ENCODE peak calls at places on chromosomes 11 and 22, in ten cellular contexts. V is tibial nerve; S is activated CD8-positive, alpha-beta T cell treated with anti-CD3 and anti-CD28 coated beads for 36 hours; O is choroid plexus epithelial cell; W is astrocyte of the spinal cord; Y is cardiac fibroblast; M is tibial artery; J is fibroblast of the aortic adventitia; A is GM12865; L is upper lobe of left lung. X is an unnamed sample.

GRCh38 chr11:128687321-128687720 is 6.6 kb upstream of the FLI1 start:
- DNase-seq in V (no peak), S (peak; percentile 43), O (no peak), W (no peak), Y (peak; percentile 40), M (no peak), J (no peak), A (no peak), L (peak; percentile 70), X (peak; percentile 65)

GRCh38 chr22:37731804-37732471 is 35.1 kb downstream of the TRIOBP start:
- DNase-seq in V (no peak), S (no peak), O (no peak), W (no peak), Y (no peak), M (no peak), J (no peak), A (no peak), L (no peak), X (no peak)

GRCh38 chr11:66333896-66334604 is 2.2 kb downstream of the RIN1 start:
- DNase-seq in V (no peak), S (no peak), O (no peak), W (no peak), Y (no peak), M (no peak), J (no peak), A (no peak), L (no peak), X (no peak)

GRCh38 chr11:72378704-72379383 is 55.5 kb downstream of the CLPB start:
- DNase-seq in V (peak; percentile 65), S (no peak), O (peak; percentile 13), W (peak; percentile 54), Y (peak; percentile 54), M (peak; percentile 91), J (peak; percentile 69), A (no peak), L (peak; percentile 83), X (no peak)

GRCh38 chr11:107661656-107662055 is 50.2 kb downstream of the SLN start:
- DNase-seq in V (no peak), S (no peak), O (no peak), W (no peak), Y (no peak), M (no peak), J (no peak), A (no peak), L (no peak), X (no peak)

GRCh38 chr11:6438979-6439571 is 1.7 kb downstream of the HPX start:
- DNase-seq in V (peak; percentile 64), S (peak; percentile 51), O (peak; percentile 78), W (peak; percentile 40), Y (peak; percentile 75), M (no peak), J (peak; percentile 70), A (peak; percentile 52), L (peak; percentile 55), X (peak; percentile 51)

GRCh38 chr11:93541884-93542752 is 1.1 kb downstream of the SMCO4 start:
- DNase-seq in V (peak; percentile 18), S (peak; percentile 44), O (peak; percentile 66), W (peak; percentile 74), Y (peak; percentile 29), M (peak; percentile 69), J (peak; percentile 54), A (peak; percentile 70), L (peak; percentile 58), X (no peak)

GRCh38 chr22:44358723-44359440 is 46.1 kb upstream of the SHISAL1 start:
- DNase-seq in V (no peak), S (no peak), O (no peak), W (no peak), Y (no peak), M (no peak), J (no peak), A (no peak), L (no peak), X (no peak)

GRCh38 chr22:29385748-29386147 is 2.6 kb downstream of the AP1B1 start:
- DNase-seq in V (peak; percentile 27), S (no peak), O (no peak), W (no peak), Y (no peak), M (peak; percentile 51), J (no peak), A (peak; percentile 68), L (peak; percentile 53), X (no peak)

DNA sequence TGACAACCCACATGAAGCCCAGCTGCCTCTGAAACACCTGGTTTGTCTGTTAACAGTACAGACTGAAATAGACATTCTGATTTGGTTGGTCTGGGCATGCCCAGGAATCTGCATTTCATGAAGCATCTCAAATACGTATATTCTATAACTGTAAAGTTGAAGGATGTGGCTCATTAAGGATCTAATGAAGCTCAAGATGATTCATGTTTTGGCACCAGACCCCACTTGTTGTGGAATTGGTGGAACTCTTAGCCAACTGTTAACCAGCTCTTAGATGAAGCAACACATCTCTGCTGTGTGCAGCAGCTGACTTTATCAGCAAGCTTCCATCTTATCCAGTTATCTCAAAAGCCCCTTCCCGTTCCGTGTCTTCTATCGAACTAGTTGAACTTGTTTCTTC is 232.2 kb downstream of the INSC start:
- DNase-seq in V (no peak), S (no peak), O (no peak), W (no peak), Y (no peak), M (no peak), J (no peak), A (no peak), L (no peak), X (no peak)
- TF ChIP-seq CTCF in V (no peak), S (no peak), O (no peak), W (no peak), Y (no peak), M (no peak), J (no peak), A (no peak), L (no peak), X (no peak)

GRCh38 chr22:31332010-31332409 is 14.1 kb downstream of the PATZ1 start:
- DNase-seq in V (no peak), S (no peak), O (no peak), W (no peak), Y (no peak), M (no peak), J (no peak), A (no peak), L (no peak), X (no peak)

GRCh38 chr22:31332886-31333285 is 13.3 kb downstream of the PATZ1 start:
- DNase-seq in V (no peak), S (no peak), O (no peak), W (no peak), Y (no peak), M (no peak), J (no peak), A (no peak), L (no peak), X (no peak)

GRCh38 chr22:31333648-31334047 is 12.5 kb downstream of the PATZ1 start:
- DNase-seq in V (no peak), S (no peak), O (no peak), W (no peak), Y (no peak), M (no peak), J (peak; percentile 20), A (no peak), L (no peak), X (no peak)

GRCh38 chr22:31337178-31337577 is 9.0 kb downstream of the PATZ1 start:
- DNase-seq in V (no peak), S (peak; percentile 69), O (peak; percentile 31), W (no peak), Y (no peak), M (no peak), J (no peak), A (no peak), L (no peak), X (no peak)

DNA sequence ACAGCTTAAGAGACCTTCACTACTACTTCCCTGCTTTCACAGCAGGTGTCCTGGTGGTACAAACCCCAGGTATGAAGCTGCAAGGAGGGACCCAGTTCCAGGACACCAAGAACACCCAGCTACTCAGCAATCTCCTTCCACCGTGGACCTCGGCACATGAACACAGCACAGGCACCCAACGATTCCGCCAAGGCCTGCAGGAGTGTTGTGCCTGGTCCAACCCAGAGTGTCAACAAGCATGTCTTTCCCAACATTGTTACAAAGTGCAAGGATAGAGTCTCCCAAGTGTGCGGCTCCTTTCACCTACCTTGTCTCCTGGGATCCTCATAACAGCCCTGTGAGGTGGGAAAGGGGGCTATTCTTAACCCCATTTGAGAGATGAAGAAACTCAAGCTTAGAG is 11.8 kb downstream of the PATZ1 start:
- DNase-seq in V (no peak), S (no peak), O (no peak), W (no peak), Y (no peak), M (no peak), J (no peak), A (no peak), L (no peak), X (no peak)
- TF ChIP-seq CTCF in V (no peak), S (no peak), O (no peak), W (no peak), Y (no peak), M (no peak), J (no peak), A (no peak), L (no peak), X (no peak)

DNA sequence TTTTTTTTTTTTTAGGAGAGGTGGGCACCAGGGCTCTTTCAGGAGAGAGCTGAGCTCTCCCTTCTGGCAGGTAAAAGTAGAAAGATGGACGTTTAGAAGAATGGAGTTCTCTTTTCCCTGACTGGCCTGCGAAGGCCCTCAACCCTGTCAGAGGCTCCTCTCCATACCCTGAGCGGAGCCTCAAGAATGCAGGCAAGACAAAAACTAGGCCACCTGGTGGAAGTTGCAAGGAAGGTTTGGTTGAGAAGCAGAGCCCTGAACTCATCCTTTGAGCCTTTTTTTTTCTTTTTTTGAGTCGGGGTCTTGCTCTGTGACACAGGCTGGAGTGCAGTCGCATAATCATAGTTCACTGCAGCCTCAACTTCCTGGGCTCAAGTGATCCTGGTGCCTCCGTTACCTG is 1.4 kb downstream of the OTOG start:
- DNase-seq in V (no peak), S (no peak), O (no peak), W (no peak), Y (no peak), M (no peak), J (no peak), A (no peak), L (no peak), X (no peak)
- TF ChIP-seq CTCF in V (no peak), S (no peak), O (peak; percentile 25), W (no peak), Y (no peak), M (no peak), J (no peak), A (peak; percentile 0), L (no peak), X (no peak)

DNA sequence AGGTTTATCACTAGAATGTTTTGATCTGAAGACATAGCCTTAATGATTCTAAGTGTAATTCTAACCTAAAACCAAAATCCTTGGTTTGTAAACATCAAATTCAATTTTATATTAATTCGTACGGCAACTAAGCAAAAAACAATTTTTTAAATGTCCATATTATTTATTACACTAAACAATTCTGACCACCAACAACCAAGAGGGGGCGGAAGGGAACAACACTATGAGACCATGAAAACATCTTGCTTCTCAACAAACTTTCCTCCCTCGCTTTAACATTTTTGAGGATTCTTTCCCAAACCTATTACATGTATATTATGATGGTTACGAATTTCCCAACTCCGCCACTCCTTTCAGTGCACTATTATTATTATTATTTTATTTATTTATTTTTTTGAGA is 6.5 kb upstream of the UCP2 start:
- DNase-seq in V (no peak), S (no peak), O (no peak), W (no peak), Y (peak; percentile 25), M (no peak), J (no peak), A (no peak), L (no peak), X (no peak)
- TF ChIP-seq CTCF in V (no peak), S (no peak), O (no peak), W (no peak), Y (no peak), M (no peak), J (no peak), A (peak; percentile 20), L (no peak), X (no peak)

X was measured in nephron progenitor cell.